ENCODE peak calls at places on chromosomes 2 and 18, in ten cellular contexts. E is IMR-90, U is choroid plexus epithelial cell, M is lower lobe of right lung, X is endothelial cell of umbilical vein, R is fibroblast of lung, O is left ventricle myocardium inferior, P is A549, K is mammary epithelial cell, A is spleen. N is an unnamed sample.

GRCh38 chr2:113888641-113889470 is 1.0 kb upstream of the ACTR3 start:
- DNase-seq in E (no peak), U (no peak), M (peak), X (no peak), R (no peak), O (peak), P (no peak), K (no peak), A (no peak), N (no peak)

GRCh38 chr2:127218843-127219715 is 1.0 kb downstream of the CYP27C1 start:
- DNase-seq in E (no peak), U (no peak), M (no peak), X (no peak), R (no peak), O (no peak), P (peak), K (no peak), A (no peak), N (no peak)

GRCh38 chr2:139165599-139165998 is 385.4 kb upstream of the NXPH2 start:
- DNase-seq in E (no peak), U (no peak), M (no peak), X (no peak), R (no peak), O (no peak), P (no peak), K (no peak), A (no peak), N (no peak)

GRCh38 chr2:209977386-209978239 is 24.8 kb upstream of the RPE start:
- DNase-seq in E (peak), U (peak), M (no peak), X (peak), R (peak), O (no peak), P (peak), K (peak), A (no peak), N (peak)

GRCh38 chr18:7191736-7192135 is 39.2 kb upstream of the LRRC30 start:
- DNase-seq in E (no peak), U (no peak), M (no peak), X (no peak), R (no peak), O (no peak), P (no peak), K (no peak), A (no peak), N (no peak)

GRCh38 chr2:156320491-156320896 is 12.0 kb downstream of the NR4A2 start:
- DNase-seq in E (peak), U (peak), M (peak), X (no peak), R (peak), O (peak), P (peak), K (no peak), A (no peak), N (peak)

GRCh38 chr2:72159611-72160010 is 11.9 kb upstream of the CYP26B1 start:
- DNase-seq in E (no peak), U (no peak), M (no peak), X (no peak), R (no peak), O (no peak), P (no peak), K (no peak), A (no peak), N (no peak)

GRCh38 chr18:40382191-40382590 is 1572.8 kb upstream of the PIK3C3 start:
- DNase-seq in E (no peak), U (no peak), M (no peak), X (no peak), R (peak), O (no peak), P (no peak), K (no peak), A (no peak), N (peak)

GRCh38 chr2:33785201-33786106 is 186.4 kb upstream of the FAM98A start:
- DNase-seq in E (peak), U (no peak), M (no peak), X (no peak), R (no peak), O (no peak), P (no peak), K (no peak), A (no peak), N (peak)

GRCh38 chr2:175600024-175600831 is 401.8 kb downstream of the LNPK start:
- DNase-seq in E (no peak), U (no peak), M (no peak), X (no peak), R (peak), O (no peak), P (no peak), K (peak), A (no peak), N (peak)

GRCh38 chr2:47271054-47272000 is 116.2 kb upstream of the STPG4 start:
- DNase-seq in E (no peak), U (no peak), M (no peak), X (no peak), R (no peak), O (no peak), P (peak), K (no peak), A (no peak), N (no peak)

GRCh38 chr2:160574472-160575140 is 81.0 kb upstream of the RBMS1 start:
- DNase-seq in E (peak), U (peak), M (no peak), X (no peak), R (peak), O (no peak), P (peak), K (peak), A (no peak), N (peak)

GRCh38 chr2:180077295-180077906 is 70.3 kb upstream of the CWC22 start:
- DNase-seq in E (peak), U (peak), M (no peak), X (peak), R (peak), O (no peak), P (peak), K (peak), A (no peak), N (peak)

GRCh38 chr2:196453613-196454047 is 185.9 kb upstream of the CCDC150 start:
- DNase-seq in E (peak), U (peak), M (no peak), X (peak), R (peak), O (no peak), P (peak), K (peak), A (no peak), N (peak)
- TF ChIP-seq CTCF in E (peak), U (peak), M (peak), X (peak), R (peak), O (peak), P (peak), K (peak), A (peak), N (peak)

GRCh38 chr2:58954880-58955385 is 713.8 kb upstream of the FANCL start:
- DNase-seq in E (no peak), U (no peak), M (no peak), X (no peak), R (no peak), O (no peak), P (no peak), K (no peak), A (no peak), N (no peak)
- H3K4me3 ChIP-seq in E (no peak), U (no peak), M (no peak), X (no peak), R (no peak), O (no peak), P (no peak), K (no peak), A (no peak), N (no peak)

DNA sequence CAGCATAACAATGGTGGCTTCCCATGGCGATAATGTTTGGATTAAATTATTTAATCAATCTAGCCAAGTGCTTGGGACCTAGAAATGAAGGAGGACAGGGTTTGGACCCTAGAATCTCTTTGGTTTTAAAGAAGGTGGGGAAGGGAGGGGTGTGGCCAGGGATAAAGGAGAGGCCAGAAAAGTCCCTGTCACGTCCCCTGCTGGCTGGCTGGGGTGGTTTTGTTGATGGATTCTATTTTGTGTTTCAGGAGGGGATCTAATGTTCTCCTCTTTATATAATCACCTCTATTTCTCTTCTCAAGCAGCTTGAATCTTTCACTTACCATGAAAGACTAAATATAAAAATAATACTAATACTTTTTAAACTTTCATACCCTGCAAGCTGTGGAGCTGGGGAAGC is 52.6 kb upstream of the GALR1 start:
- DNase-seq in E (no peak), U (no peak), M (no peak), X (no peak), R (no peak), O (no peak), P (no peak), K (no peak), A (no peak), N (no peak)
- TF ChIP-seq CTCF in E (peak), U (peak), M (no peak), X (no peak), R (no peak), O (no peak), P (no peak), K (peak), A (no peak), N (peak)

DNA sequence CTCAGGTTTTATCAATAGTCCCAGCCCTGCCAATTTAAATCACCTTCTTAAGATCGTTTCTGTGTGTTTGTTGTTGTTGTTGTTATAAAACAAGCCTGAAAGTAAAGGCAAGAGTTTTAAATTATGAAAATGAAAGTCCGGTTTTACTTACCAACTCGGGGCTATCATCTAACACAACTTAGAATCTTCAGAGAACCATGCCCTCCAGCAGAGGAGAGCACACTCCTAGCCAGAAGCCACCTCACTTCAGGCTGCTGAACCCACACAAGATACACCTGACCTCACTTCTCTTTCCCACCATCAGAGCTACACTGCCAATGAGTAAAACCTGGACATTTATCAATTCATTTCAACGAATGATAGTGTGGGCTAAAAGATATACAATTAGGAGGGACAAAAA is 335.2 kb downstream of the IRS1 start:
- DNase-seq in E (no peak), U (no peak), M (no peak), X (no peak), R (no peak), O (no peak), P (no peak), K (no peak), A (no peak), N (no peak)
- H3K4me3 ChIP-seq in E (no peak), U (no peak), M (no peak), X (no peak), R (no peak), O (no peak), P (no peak), K (no peak), A (no peak), N (no peak)

N was measured in fibroblast of mammary gland.